ENCODE peak calls at places on chromosomes 11 and 22, in five cellular contexts. One of them, this sample, is unnamed.

GRCh38 chr11:118856314-118856713 is 27.4 kb upstream of the CXCR5 start:
- DNase-seq in prostate gland: no peak
- DNase-seq in ovary: no peak
- DNase-seq in natural killer cell: no peak
- DNase-seq in esophagus squamous epithelium: no peak
- DNase-seq in this sample: no peak

GRCh38 chr11:44244649-44245308 is 65.2 kb downstream of the ALX4 start:
- DNase-seq in prostate gland: no peak
- DNase-seq in ovary: no peak
- DNase-seq in natural killer cell: no peak
- DNase-seq in esophagus squamous epithelium: no peak
- DNase-seq in this sample: no peak

GRCh38 chr22:23306438-23306921 is 126.2 kb downstream of the BCR start:
- DNase-seq in prostate gland: no peak
- DNase-seq in ovary: peak
- DNase-seq in natural killer cell: no peak
- DNase-seq in esophagus squamous epithelium: no peak
- DNase-seq in this sample: no peak

GRCh38 chr22:46425011-46425410 is 89.5 kb downstream of the TRMU start:
- DNase-seq in prostate gland: no peak
- DNase-seq in ovary: no peak
- DNase-seq in natural killer cell: no peak
- DNase-seq in esophagus squamous epithelium: no peak
- DNase-seq in this sample: no peak

GRCh38 chr11:37422511-37422910 is 824.5 kb upstream of the RAG2 start:
- DNase-seq in prostate gland: no peak
- DNase-seq in ovary: no peak
- DNase-seq in natural killer cell: no peak
- DNase-seq in esophagus squamous epithelium: no peak
- DNase-seq in this sample: no peak

GRCh38 chr11:10954184-10954583 is 96.3 kb upstream of the ZBED5 start:
- DNase-seq in prostate gland: no peak
- DNase-seq in ovary: no peak
- DNase-seq in natural killer cell: no peak
- DNase-seq in esophagus squamous epithelium: no peak
- DNase-seq in this sample: no peak

GRCh38 chr11:44466531-44467179 is 98.8 kb upstream of the CD82 start:
- DNase-seq in prostate gland: no peak
- DNase-seq in ovary: no peak
- DNase-seq in natural killer cell: no peak
- DNase-seq in esophagus squamous epithelium: no peak
- DNase-seq in this sample: no peak

GRCh38 chr11:123196060-123196714 is 1.1 kb upstream of the CLMP start:
- DNase-seq in prostate gland: no peak
- DNase-seq in ovary: no peak
- DNase-seq in natural killer cell: no peak
- DNase-seq in esophagus squamous epithelium: no peak
- DNase-seq in this sample: peak

GRCh38 chr22:32904044-32904443 is 102.5 kb downstream of the TIMP3 start:
- DNase-seq in prostate gland: no peak
- DNase-seq in ovary: peak
- DNase-seq in natural killer cell: no peak
- DNase-seq in esophagus squamous epithelium: no peak
- DNase-seq in this sample: no peak

GRCh38 chr22:49236541-49237075 is 591.1 kb downstream of the BRD1 start:
- DNase-seq in prostate gland: peak
- DNase-seq in ovary: no peak
- DNase-seq in natural killer cell: no peak
- DNase-seq in esophagus squamous epithelium: no peak
- DNase-seq in this sample: no peak

GRCh38 chr11:74357449-74357848 is 40.8 kb downstream of the PGM2L1 start:
- DNase-seq in prostate gland: no peak
- DNase-seq in ovary: no peak
- DNase-seq in natural killer cell: no peak
- DNase-seq in esophagus squamous epithelium: no peak
- DNase-seq in this sample: no peak

GRCh38 chr11:28383471-28383870 is 275.3 kb downstream of the METTL15 start:
- DNase-seq in prostate gland: no peak
- DNase-seq in ovary: no peak
- DNase-seq in natural killer cell: no peak
- DNase-seq in esophagus squamous epithelium: no peak
- DNase-seq in this sample: no peak

GRCh38 chr11:12249590-12250260 is 127.6 kb upstream of the PARVA start:
- DNase-seq in prostate gland: peak
- DNase-seq in ovary: no peak
- DNase-seq in natural killer cell: no peak
- DNase-seq in esophagus squamous epithelium: no peak
- DNase-seq in this sample: no peak

GRCh38 chr11:61973603-61974162 is 6.2 kb upstream of the FTH1 start:
- DNase-seq in prostate gland: peak
- DNase-seq in ovary: peak
- DNase-seq in natural killer cell: no peak
- DNase-seq in esophagus squamous epithelium: no peak
- DNase-seq in this sample: no peak

GRCh38 chr22:19808873-19809478 is 45.7 kb downstream of the GNB1L start:
- DNase-seq in prostate gland: no peak
- DNase-seq in ovary: peak
- DNase-seq in natural killer cell: no peak
- DNase-seq in esophagus squamous epithelium: no peak
- DNase-seq in this sample: no peak

GRCh38 chr22:40668611-40669390 is 10.5 kb upstream of the MCHR1 start:
- DNase-seq in prostate gland: no peak
- DNase-seq in ovary: no peak
- DNase-seq in natural killer cell: no peak
- DNase-seq in esophagus squamous epithelium: no peak
- DNase-seq in this sample: no peak

GRCh38 chr22:46547883-46548244 is 10.4 kb upstream of the CELSR1 start:
- DNase-seq in prostate gland: no peak
- DNase-seq in ovary: no peak
- DNase-seq in natural killer cell: no peak
- DNase-seq in esophagus squamous epithelium: no peak
- DNase-seq in this sample: no peak

GRCh38 chr22:30695351-30695762 is 683 bp downstream of the OSBP2 start:
- DNase-seq in prostate gland: no peak
- DNase-seq in ovary: no peak
- DNase-seq in natural killer cell: no peak
- DNase-seq in esophagus squamous epithelium: no peak
- DNase-seq in this sample: peak

GRCh38 chr22:17283423-17283822 is 64.2 kb upstream of the ADA2 start:
- DNase-seq in prostate gland: no peak
- DNase-seq in ovary: no peak
- DNase-seq in natural killer cell: no peak
- DNase-seq in esophagus squamous epithelium: no peak
- DNase-seq in this sample: no peak

GRCh38 chr22:17767236-17768065 is 6.8 kb downstream of the BID start:
- DNase-seq in prostate gland: no peak
- DNase-seq in ovary: no peak
- DNase-seq in natural killer cell: no peak
- DNase-seq in esophagus squamous epithelium: no peak
- DNase-seq in this sample: peak

GRCh38 chr11:124801636-124802312 is 1.6 kb upstream of the MSANTD2 start:
- DNase-seq in prostate gland: no peak
- DNase-seq in ovary: no peak
- DNase-seq in natural killer cell: no peak
- DNase-seq in esophagus squamous epithelium: no peak
- DNase-seq in this sample: no peak

GRCh38 chr22:47401976-47402770 is 639.7 kb downstream of the TBC1D22A start:
- DNase-seq in prostate gland: no peak
- DNase-seq in ovary: no peak
- DNase-seq in natural killer cell: no peak
- DNase-seq in esophagus squamous epithelium: no peak
- DNase-seq in this sample: no peak

GRCh38 chr22:22877523-22878210 is 9.9 kb upstream of the IGLL5 start:
- DNase-seq in prostate gland: peak
- DNase-seq in ovary: peak
- DNase-seq in natural killer cell: peak
- DNase-seq in esophagus squamous epithelium: no peak
- DNase-seq in this sample: peak

GRCh38 chr22:20215742-20216141 is 52.4 kb downstream of the RTN4R start:
- DNase-seq in prostate gland: no peak
- DNase-seq in ovary: no peak
- DNase-seq in natural killer cell: no peak
- DNase-seq in esophagus squamous epithelium: no peak
- DNase-seq in this sample: no peak

GRCh38 chr11:129410561-129410960 is 34.9 kb downstream of the BARX2 start:
- DNase-seq in prostate gland: no peak
- DNase-seq in ovary: no peak
- DNase-seq in natural killer cell: no peak
- DNase-seq in esophagus squamous epithelium: no peak
- DNase-seq in this sample: no peak

GRCh38 chr22:37492428-37493344 is 6.5 kb upstream of the MFNG start:
- DNase-seq in prostate gland: no peak
- DNase-seq in ovary: no peak
- DNase-seq in natural killer cell: peak
- DNase-seq in esophagus squamous epithelium: no peak
- DNase-seq in this sample: peak

DNA sequence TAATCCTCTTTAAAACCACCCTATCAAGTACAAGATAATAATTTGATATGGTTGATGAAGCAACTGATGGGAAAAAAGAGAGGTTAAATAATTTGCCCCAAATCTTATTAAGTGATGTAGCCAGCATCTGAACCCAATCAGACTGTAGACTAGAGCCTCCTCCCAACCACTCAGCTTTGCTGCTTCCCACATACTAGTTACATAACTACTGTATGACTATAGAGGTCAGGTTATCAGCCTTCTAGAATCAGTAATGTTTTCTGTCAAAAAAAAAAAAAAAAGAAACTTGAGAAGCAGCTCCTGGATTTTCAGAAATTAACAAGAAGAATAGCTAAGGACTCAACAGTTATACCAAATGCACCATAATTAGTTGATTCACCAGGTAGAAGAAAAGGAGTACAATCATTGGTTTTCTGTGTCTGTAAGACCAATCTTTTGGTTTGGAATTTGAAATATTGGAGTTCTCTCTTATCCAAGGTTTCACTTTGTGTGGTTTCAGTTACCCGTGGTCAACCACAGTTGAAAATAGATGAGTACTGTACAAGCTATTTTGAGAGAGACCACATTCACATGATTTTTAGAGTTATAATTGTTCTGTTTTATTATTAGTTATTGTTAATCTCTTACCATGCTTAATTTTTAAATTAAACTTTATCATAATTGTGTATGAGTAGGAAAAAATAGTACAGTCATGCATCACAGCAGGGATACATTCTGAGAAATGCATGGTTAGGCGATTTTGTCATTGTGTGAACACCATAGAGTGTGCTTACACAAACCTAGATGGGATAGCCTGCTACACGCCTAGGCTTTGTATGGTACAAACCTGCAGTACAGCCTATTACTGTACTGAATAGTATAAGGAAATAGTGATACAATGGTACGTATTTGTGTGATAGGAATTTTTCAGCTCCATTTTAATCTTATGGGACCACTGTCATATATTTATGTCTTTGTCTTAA is 72.2 kb downstream of the PDHX start:
- DNase-seq in prostate gland: no peak
- DNase-seq in ovary: no peak
- DNase-seq in natural killer cell: no peak
- DNase-seq in esophagus squamous epithelium: no peak
- DNase-seq in this sample: peak
- TF ChIP-seq CTCF in prostate gland: no peak
- TF ChIP-seq CTCF in ovary: no peak
- TF ChIP-seq CTCF in natural killer cell: no peak
- TF ChIP-seq CTCF in esophagus squamous epithelium: no peak
- TF ChIP-seq CTCF in this sample: no peak

DNA sequence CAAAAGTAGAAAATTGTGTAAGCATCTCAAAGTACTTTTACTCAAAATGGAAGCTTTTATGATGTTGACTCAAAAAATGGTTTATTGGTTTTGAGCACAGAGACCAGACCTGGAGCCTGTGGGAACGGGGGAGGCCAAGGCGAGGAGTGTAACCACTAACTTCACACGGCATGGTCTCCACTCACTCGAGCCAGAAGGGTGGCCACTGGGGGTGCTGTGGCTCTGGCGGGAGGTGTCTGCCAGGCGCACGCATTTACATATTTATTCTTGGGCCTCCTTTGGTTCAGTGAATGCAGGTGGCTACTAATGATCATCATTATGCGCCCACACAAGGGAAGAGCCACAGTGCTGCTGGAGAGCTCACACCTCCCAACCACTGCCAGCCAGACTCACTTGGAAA is 64.6 kb downstream of the FLRT1 start:
- DNase-seq in prostate gland: no peak
- DNase-seq in ovary: no peak
- DNase-seq in natural killer cell: no peak
- DNase-seq in esophagus squamous epithelium: no peak
- DNase-seq in this sample: peak
- TF ChIP-seq CTCF in prostate gland: no peak
- TF ChIP-seq CTCF in ovary: no peak
- TF ChIP-seq CTCF in natural killer cell: no peak
- TF ChIP-seq CTCF in esophagus squamous epithelium: no peak
- TF ChIP-seq CTCF in this sample: peak

GRCh38 chr11:3609416-3610265 is 32.2 kb downstream of the ART5 start:
- DNase-seq in prostate gland: peak
- DNase-seq in ovary: no peak
- DNase-seq in natural killer cell: no peak
- DNase-seq in esophagus squamous epithelium: no peak
- DNase-seq in this sample: peak
- TF ChIP-seq CTCF in prostate gland: peak
- TF ChIP-seq CTCF in ovary: peak
- TF ChIP-seq CTCF in natural killer cell: peak
- TF ChIP-seq CTCF in esophagus squamous epithelium: peak
- TF ChIP-seq CTCF in this sample: peak

DNA sequence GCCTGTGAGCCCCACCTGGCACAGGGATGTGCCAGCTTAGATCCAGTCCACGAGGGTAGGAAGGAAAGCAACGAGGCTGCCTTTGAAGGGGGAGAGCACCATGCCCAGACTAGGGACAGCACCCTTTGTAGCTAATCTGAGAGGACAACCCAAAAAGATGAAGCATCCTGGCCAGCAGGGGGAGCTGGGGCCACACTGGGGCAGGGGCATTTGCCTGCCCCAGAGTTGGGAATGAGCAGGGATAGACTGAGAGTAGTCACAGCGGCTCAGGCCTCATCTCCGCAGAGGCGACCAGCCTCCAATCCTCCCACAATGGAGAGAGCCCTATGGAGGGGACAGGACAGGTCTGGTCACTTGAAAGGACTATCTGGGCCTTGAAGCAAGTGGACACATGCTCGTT is 16.4 kb downstream of the LMO1 start:
- DNase-seq in prostate gland: no peak
- DNase-seq in ovary: no peak
- DNase-seq in natural killer cell: no peak
- DNase-seq in esophagus squamous epithelium: no peak
- DNase-seq in this sample: no peak
- TF ChIP-seq CTCF in prostate gland: peak
- TF ChIP-seq CTCF in ovary: no peak
- TF ChIP-seq CTCF in natural killer cell: no peak
- TF ChIP-seq CTCF in esophagus squamous epithelium: no peak
- TF ChIP-seq CTCF in this sample: peak

This sample was measured in GM13976.